ENCODE peak calls at places on chromosomes 7 and 10, in seven cellular contexts. M, L, G, J, C, P and Y are unnamed samples.

GRCh38 chr10:100714566-100714950 is 30.8 kb upstream of the PAX2 start:
- DNase-seq in J (no peak), M (no peak), G (no peak), P (no peak), L (no peak), C (no peak), Y (no peak)

GRCh38 chr7:50379082-50379481 is 71.1 kb downstream of the FIGNL1 start:
- DNase-seq in M (no peak), C (no peak), G (no peak), J (no peak), P (no peak), L (no peak), Y (no peak)

GRCh38 chr7:33933611-33934281 is 28.4 kb downstream of the BMPER start:
- DNase-seq in G (peak), J (no peak), C (no peak), P (peak), M (no peak), L (no peak), Y (no peak)

GRCh38 chr7:40733578-40733977 is 598.8 kb downstream of the SUGCT start:
- DNase-seq in G (no peak), L (no peak), C (no peak), P (no peak), J (no peak), M (no peak), Y (no peak)

GRCh38 chr10:86958831-86959736 is 685 bp downstream of the SNCG start:
- DNase-seq in M (peak), J (no peak), C (no peak), G (peak), P (no peak), L (no peak), Y (no peak)

GRCh38 chr7:41385996-41386395 is 316.9 kb downstream of the INHBA start:
- DNase-seq in M (no peak), G (peak), L (no peak), P (no peak), J (no peak), C (no peak), Y (no peak)

GRCh38 chr10:95181731-95182130 is 12.3 kb upstream of the ACSM6 start:
- DNase-seq in C (no peak), G (peak), J (no peak), P (no peak), M (no peak), L (no peak), Y (no peak)

GRCh38 chr7:130973637-130974036 is 239.6 kb upstream of the KLF14 start:
- DNase-seq in C (no peak), G (no peak), J (no peak), L (no peak), P (no peak), M (no peak), Y (no peak)

GRCh38 chr7:29207469-29207868 is 12.9 kb downstream of the CHN2 start:
- DNase-seq in L (no peak), P (no peak), C (no peak), M (no peak), G (no peak), J (no peak), Y (no peak)

GRCh38 chr7:158019726-158020705 is 567.6 kb downstream of the PTPRN2 start:
- DNase-seq in P (no peak), J (no peak), G (no peak), L (no peak), C (no peak), M (no peak), Y (no peak)

GRCh38 chr10:29243750-29244149 is 45.1 kb upstream of the LYZL1 start:
- DNase-seq in M (no peak), L (no peak), J (no peak), C (no peak), G (peak), P (no peak), Y (peak)

GRCh38 chr10:79063661-79064490 is 4.9 kb upstream of the ZMIZ1 start:
- DNase-seq in J (no peak), G (no peak), C (no peak), P (no peak), M (peak), L (no peak), Y (peak)

GRCh38 chr10:113304726-113305125 is 248.1 kb upstream of the HABP2 start:
- DNase-seq in J (no peak), G (no peak), C (no peak), P (no peak), M (no peak), L (no peak), Y (no peak)

GRCh38 chr10:44977287-44978212 is 1.1 kb downstream of the DEPP1 start:
- DNase-seq in L (no peak), M (peak), G (no peak), C (no peak), J (no peak), P (no peak), Y (peak)

GRCh38 chr10:114418109-114418508 is 13.8 kb upstream of the AFAP1L2 start:
- DNase-seq in L (no peak), M (no peak), C (no peak), P (no peak), J (no peak), G (no peak), Y (no peak)

GRCh38 chr10:75736889-75737610 is 305.6 kb downstream of the LRMDA start:
- DNase-seq in M (no peak), L (no peak), C (no peak), J (no peak), P (no peak), G (no peak), Y (no peak)

GRCh38 chr10:128210215-128211063 is 84.2 kb upstream of the MKI67 start:
- DNase-seq in G (peak), P (no peak), C (peak), J (peak), L (peak), M (peak), Y (peak)

GRCh38 chr7:19101911-19102310 is 15.5 kb downstream of the TWIST1 start:
- DNase-seq in C (no peak), P (no peak), L (no peak), J (no peak), M (no peak), G (peak), Y (no peak)

GRCh38 chr7:117895271-117895670 is 22.0 kb upstream of the CTTNBP2 start:
- DNase-seq in M (no peak), G (no peak), P (no peak), C (no peak), J (no peak), L (no peak), Y (no peak)

GRCh38 chr7:80921130-80921529 is 2.3 kb upstream of the SEMA3C start:
- DNase-seq in G (no peak), M (no peak), P (no peak), L (no peak), J (no peak), C (no peak), Y (no peak)

GRCh38 chr10:19412531-19412930 is 363.9 kb downstream of the MALRD1 start:
- DNase-seq in C (no peak), P (no peak), M (no peak), L (no peak), G (no peak), J (no peak), Y (no peak)

GRCh38 chr10:132459252-132460028 is 62.4 kb downstream of the PWWP2B start:
- DNase-seq in P (no peak), J (no peak), C (no peak), L (no peak), G (no peak), M (peak), Y (peak)

GRCh38 chr10:89889610-89890009 is 188.2 kb downstream of the KIF20B start:
- DNase-seq in P (no peak), L (no peak), G (no peak), M (no peak), J (no peak), C (no peak), Y (no peak)

GRCh38 chr7:85055906-85056305 is 130.9 kb downstream of the SEMA3D start:
- DNase-seq in L (no peak), P (no peak), G (no peak), C (no peak), J (no peak), M (no peak), Y (no peak)